ENCODE peak calls at places on chromosomes 1 and 21, in four cellular contexts. G is WTC11, E is SK-N-SH, U is H1. O is an unnamed sample.

GRCh38 chr1:22586356-22587130 is 23.3 kb downstream of the EPHA8 start:
- DNase-seq in G (no peak), E (no peak), U (no peak), O (no peak)

GRCh38 chr1:179043907-179044306 is 18.2 kb downstream of the FAM20B start:
- DNase-seq in G (no peak), E (no peak), U (no peak), O (no peak)

GRCh38 chr1:66725885-66726665 is 26.2 kb upstream of the DYNLT5 start:
- DNase-seq in G (peak), E (peak), U (peak), O (peak)

GRCh38 chr21:31974454-31974985 is 101.7 kb downstream of the HUNK start:
- DNase-seq in G (peak), E (no peak), U (no peak), O (no peak)

GRCh38 chr1:161730050-161730564 is 8.8 kb downstream of the FCRLB start:
- DNase-seq in G (no peak), E (no peak), U (no peak), O (no peak)

GRCh38 chr1:55938376-55938850 is 641.0 kb downstream of the PLPP3 start:
- DNase-seq in G (no peak), E (no peak), U (no peak), O (no peak)

GRCh38 chr1:155127105-155127671 is 488 bp upstream of the EFNA1 start:
- DNase-seq in G (peak), E (peak), U (peak), O (no peak)

GRCh38 chr1:44040856-44041255 is 9.6 kb upstream of the SLC6A9 start:
- DNase-seq in G (no peak), E (no peak), U (no peak), O (no peak)

GRCh38 chr1:202274611-202275010 is 67.1 kb downstream of the UBE2T start:
- DNase-seq in G (peak), E (no peak), U (no peak), O (peak)

GRCh38 chr21:15005391-15005790 is 59.4 kb downstream of the NRIP1 start:
- DNase-seq in G (peak), E (no peak), U (peak), O (no peak)

GRCh38 chr1:71921197-71921596 is 361.1 kb downstream of the NEGR1 start:
- DNase-seq in G (no peak), E (no peak), U (no peak), O (no peak)

GRCh38 chr1:204092632-204093420 is 19.9 kb downstream of the SOX13 start:
- DNase-seq in G (no peak), E (no peak), U (no peak), O (no peak)

GRCh38 chr1:241985787-241986186 is 13.1 kb downstream of the MAP1LC3C start:
- DNase-seq in G (peak), E (peak), U (peak), O (peak)

GRCh38 chr1:16905112-16905855 is 9.5 kb downstream of the RNU1-2 start:
- DNase-seq in G (no peak), E (no peak), U (peak), O (peak)

GRCh38 chr1:178086294-178087255 is 7.3 kb upstream of the RASAL2 start:
- DNase-seq in G (no peak), E (no peak), U (no peak), O (no peak)

GRCh38 chr1:213065800-213066199 is 14.8 kb downstream of the RPS6KC1 start:
- DNase-seq in G (no peak), E (no peak), U (no peak), O (no peak)

GRCh38 chr1:184595609-184596008 is 159.0 kb downstream of the EDEM3 start:
- DNase-seq in G (no peak), E (no peak), U (no peak), O (no peak)

GRCh38 chr1:89780721-89781120 is 40.1 kb upstream of the LRRC8D start:
- DNase-seq in G (no peak), E (peak), U (no peak), O (no peak)

GRCh38 chr1:21764615-21765423 is 18.1 kb downstream of the USP48 start:
- DNase-seq in G (no peak), E (peak), U (no peak), O (peak)

GRCh38 chr1:42150626-42151025 is 2.6 kb upstream of the GUCA2B start:
- DNase-seq in G (no peak), E (no peak), U (no peak), O (no peak)

DNA sequence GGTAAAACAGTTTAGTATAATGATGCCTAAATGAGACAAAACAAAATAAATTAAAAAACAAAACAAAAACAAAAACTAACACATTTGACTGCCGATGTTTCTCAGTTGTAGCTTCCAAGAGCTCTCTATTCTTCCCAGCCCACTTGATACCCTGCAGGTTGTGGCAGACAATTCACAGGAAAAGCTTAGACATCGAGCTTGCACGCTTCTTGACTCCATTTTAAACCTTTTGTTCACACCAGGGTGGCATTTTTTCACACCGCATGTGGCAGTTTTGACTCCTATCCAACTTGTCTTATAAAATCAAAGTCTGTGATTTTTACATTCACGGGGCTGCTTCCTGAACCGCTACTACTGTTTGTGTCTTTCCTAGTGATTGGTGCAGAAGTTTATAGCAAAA is 575.9 kb downstream of the USP25 start:
- DNase-seq in G (no peak), E (no peak), U (no peak), O (no peak)
- TF ChIP-seq TEAD4 in G (no peak), E (no peak), U (no peak), O (no peak)

DNA sequence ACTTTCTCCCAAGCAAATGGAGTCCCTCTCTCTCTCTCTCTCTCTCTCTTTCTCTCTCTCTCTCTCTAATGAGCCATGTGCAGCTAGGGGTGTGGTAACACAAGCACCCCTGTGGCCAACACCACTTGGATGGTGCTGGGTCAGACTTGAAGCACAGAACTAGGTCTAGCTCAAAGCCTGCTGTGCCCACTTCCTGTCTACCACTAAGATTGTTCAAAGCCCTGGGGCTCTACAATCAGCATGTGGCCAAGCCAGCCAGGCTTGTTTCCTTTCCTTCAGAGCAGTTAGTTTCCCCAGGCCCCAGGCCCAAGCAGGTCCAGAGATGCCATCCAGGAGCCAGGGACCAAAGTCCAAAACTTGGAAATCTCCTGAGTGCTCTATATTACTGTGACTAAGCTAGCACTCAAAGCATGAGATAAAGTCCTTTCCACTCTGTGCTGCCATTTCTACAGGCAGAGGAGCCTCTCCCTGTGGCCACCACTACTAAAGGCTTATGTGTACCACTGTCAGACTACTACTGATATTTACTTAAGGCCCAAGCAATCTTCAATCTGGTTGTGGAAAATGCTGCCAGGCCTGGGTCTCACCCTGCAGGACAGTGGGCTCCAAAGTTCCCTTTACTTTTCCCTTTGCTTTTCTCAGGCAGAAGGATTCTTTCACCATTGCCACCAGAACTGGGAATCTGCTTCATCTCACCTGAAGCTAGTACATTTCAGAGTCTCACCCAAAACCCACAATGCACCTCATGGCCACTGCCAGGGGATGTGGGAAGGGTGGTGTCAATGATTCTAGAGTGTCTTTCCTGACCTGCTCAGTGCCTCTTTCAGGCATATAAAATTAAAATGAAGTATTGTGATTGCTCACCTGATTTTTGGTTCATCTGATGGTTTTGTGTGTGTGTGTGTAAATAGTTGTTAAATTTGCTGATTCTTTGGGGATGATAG is 999.5 kb downstream of the NCAM2 start:
- DNase-seq in G (no peak), E (no peak), U (no peak), O (no peak)
- TF ChIP-seq TEAD4 in G (no peak), E (no peak), U (no peak), O (no peak)

GRCh38 chr1:238745069-238745468 is 641.3 kb upstream of the CHRM3 start:
- DNase-seq in G (no peak), E (no peak), U (no peak), O (no peak)
- TF ChIP-seq TEAD4 in G (no peak), E (no peak), U (no peak), O (no peak)

GRCh38 chr1:194227157-194227556 is 1040.7 kb upstream of the B3GALT2 start:
- DNase-seq in G (no peak), E (no peak), U (no peak), O (no peak)

GRCh38 chr1:194230351-194231144 is 1044.1 kb upstream of the B3GALT2 start:
- DNase-seq in G (no peak), E (no peak), U (no peak), O (no peak)

GRCh38 chr1:194233069-194233468 is 1046.7 kb upstream of the B3GALT2 start:
- DNase-seq in G (no peak), E (no peak), U (no peak), O (no peak)
- TF ChIP-seq TEAD4 in G (no peak), E (no peak), U (no peak), O (no peak)

O was measured in K562.